ENCODE peak calls at places on chromosomes 16 and 17, in ten cellular contexts. One of them, this sample, is unnamed.

GRCh38 chr17:81200695-81201580 is 21.8 kb downstream of the CEP131 start:
- DNase-seq in fibroblast of lung: peak
- DNase-seq in tibial artery: no peak
- DNase-seq in stimulated activated naive CD4-positive, alpha-beta T cell: no peak
- DNase-seq in natural killer cell: no peak
- DNase-seq in uterus: no peak
- DNase-seq in activated CD4-positive, CD25-positive, alpha-beta regulatory T cell: no peak
- DNase-seq in OCI-LY7: peak
- DNase-seq in activated T-cell treated with anti-CD3 and anti-CD28 coated beads for 1 hour: no peak
- DNase-seq in activated T-helper 1 cell treated with Interleukin-2 at 50 U/mL for 16 hours: no peak
- DNase-seq in this sample: no peak

GRCh38 chr17:7010523-7010922 is 1.9 kb upstream of the RNASEK start:
- DNase-seq in fibroblast of lung: no peak
- DNase-seq in tibial artery: no peak
- DNase-seq in stimulated activated naive CD4-positive, alpha-beta T cell: no peak
- DNase-seq in natural killer cell: no peak
- DNase-seq in uterus: no peak
- DNase-seq in activated CD4-positive, CD25-positive, alpha-beta regulatory T cell: no peak
- DNase-seq in OCI-LY7: no peak
- DNase-seq in activated T-cell treated with anti-CD3 and anti-CD28 coated beads for 1 hour: no peak
- DNase-seq in activated T-helper 1 cell treated with Interleukin-2 at 50 U/mL for 16 hours: no peak
- DNase-seq in this sample: no peak

GRCh38 chr17:58913971-58914769 is 158.5 kb downstream of the PPM1E start:
- DNase-seq in fibroblast of lung: peak
- DNase-seq in tibial artery: no peak
- DNase-seq in stimulated activated naive CD4-positive, alpha-beta T cell: no peak
- DNase-seq in natural killer cell: no peak
- DNase-seq in uterus: no peak
- DNase-seq in activated CD4-positive, CD25-positive, alpha-beta regulatory T cell: no peak
- DNase-seq in OCI-LY7: no peak
- DNase-seq in activated T-cell treated with anti-CD3 and anti-CD28 coated beads for 1 hour: no peak
- DNase-seq in activated T-helper 1 cell treated with Interleukin-2 at 50 U/mL for 16 hours: no peak
- DNase-seq in this sample: no peak

GRCh38 chr17:30236807-30237206 is 1.3 kb upstream of the SLC6A4 start:
- DNase-seq in fibroblast of lung: peak
- DNase-seq in tibial artery: no peak
- DNase-seq in stimulated activated naive CD4-positive, alpha-beta T cell: no peak
- DNase-seq in natural killer cell: no peak
- DNase-seq in uterus: peak
- DNase-seq in activated CD4-positive, CD25-positive, alpha-beta regulatory T cell: no peak
- DNase-seq in OCI-LY7: no peak
- DNase-seq in activated T-cell treated with anti-CD3 and anti-CD28 coated beads for 1 hour: no peak
- DNase-seq in activated T-helper 1 cell treated with Interleukin-2 at 50 U/mL for 16 hours: no peak
- DNase-seq in this sample: no peak

GRCh38 chr17:66673668-66674276 is 161.1 kb upstream of the CACNG5 start:
- DNase-seq in fibroblast of lung: peak
- DNase-seq in tibial artery: no peak
- DNase-seq in stimulated activated naive CD4-positive, alpha-beta T cell: peak
- DNase-seq in natural killer cell: no peak
- DNase-seq in uterus: peak
- DNase-seq in activated CD4-positive, CD25-positive, alpha-beta regulatory T cell: no peak
- DNase-seq in OCI-LY7: peak
- DNase-seq in activated T-cell treated with anti-CD3 and anti-CD28 coated beads for 1 hour: peak
- DNase-seq in activated T-helper 1 cell treated with Interleukin-2 at 50 U/mL for 16 hours: no peak
- DNase-seq in this sample: peak

GRCh38 chr16:11325404-11326083 is 19.7 kb upstream of the RMI2 start:
- DNase-seq in fibroblast of lung: no peak
- DNase-seq in tibial artery: no peak
- DNase-seq in stimulated activated naive CD4-positive, alpha-beta T cell: no peak
- DNase-seq in natural killer cell: no peak
- DNase-seq in uterus: no peak
- DNase-seq in activated CD4-positive, CD25-positive, alpha-beta regulatory T cell: no peak
- DNase-seq in OCI-LY7: peak
- DNase-seq in activated T-cell treated with anti-CD3 and anti-CD28 coated beads for 1 hour: no peak
- DNase-seq in activated T-helper 1 cell treated with Interleukin-2 at 50 U/mL for 16 hours: no peak
- DNase-seq in this sample: no peak

GRCh38 chr16:65178151-65178550 is 56.3 kb upstream of the CDH11 start:
- DNase-seq in fibroblast of lung: peak
- DNase-seq in tibial artery: no peak
- DNase-seq in stimulated activated naive CD4-positive, alpha-beta T cell: no peak
- DNase-seq in natural killer cell: no peak
- DNase-seq in uterus: no peak
- DNase-seq in activated CD4-positive, CD25-positive, alpha-beta regulatory T cell: no peak
- DNase-seq in OCI-LY7: no peak
- DNase-seq in activated T-cell treated with anti-CD3 and anti-CD28 coated beads for 1 hour: no peak
- DNase-seq in activated T-helper 1 cell treated with Interleukin-2 at 50 U/mL for 16 hours: no peak
- DNase-seq in this sample: no peak

GRCh38 chr16:19809121-19809635 is 75.5 kb downstream of the GPRC5B start:
- DNase-seq in fibroblast of lung: no peak
- DNase-seq in tibial artery: no peak
- DNase-seq in stimulated activated naive CD4-positive, alpha-beta T cell: no peak
- DNase-seq in natural killer cell: no peak
- DNase-seq in uterus: no peak
- DNase-seq in activated CD4-positive, CD25-positive, alpha-beta regulatory T cell: no peak
- DNase-seq in OCI-LY7: no peak
- DNase-seq in activated T-cell treated with anti-CD3 and anti-CD28 coated beads for 1 hour: no peak
- DNase-seq in activated T-helper 1 cell treated with Interleukin-2 at 50 U/mL for 16 hours: no peak
- DNase-seq in this sample: no peak

This sample was measured in naive thymus-derived CD8-positive, alpha-beta T cell.